ENCODE peak calls at places on chromosomes 2 and 18, in four cellular contexts. Y is DND-41, X is aorta, M is left lung. D is an unnamed sample. For H3K4me1, the result is how much of the 10 kb centered on the place peaks cover.

GRCh38 chr18:7607535-7608173 is 40.5 kb downstream of the PTPRM start:
- ATAC-seq in M (no peak), Y (no peak), X (peak), D (no peak)

GRCh38 chr2:207265849-207266248 is 100.1 kb upstream of the KLF7 start:
- ATAC-seq in X (no peak), M (no peak), Y (no peak), D (no peak)

GRCh38 chr2:221486106-221486505 is 86.0 kb downstream of the EPHA4 start:
- ATAC-seq in Y (no peak), X (no peak), M (no peak), D (no peak)

GRCh38 chr2:18479901-18480369 is 80.5 kb downstream of the RDH14 start:
- ATAC-seq in M (peak), Y (no peak), X (peak), D (peak)

GRCh38 chr18:48928787-48929186 is 22.0 kb downstream of the SMAD7 start:
- ATAC-seq in Y (peak), M (peak), X (peak), D (no peak)

GRCh38 chr2:78992807-78993517 is 32.5 kb upstream of the REG3G start:
- ATAC-seq in Y (no peak), X (no peak), M (peak), D (no peak)

GRCh38 chr2:69131983-69132675 is 119.2 kb downstream of the ANTXR1 start:
- ATAC-seq in X (no peak), M (no peak), Y (no peak), D (no peak)

GRCh38 chr2:186503827-186504606 is 18.0 kb downstream of the ZC3H15 start:
- ATAC-seq in M (peak), Y (peak), X (peak), D (no peak)

GRCh38 chr18:59311631-59312030 is 6.8 kb downstream of the CPLX4 start:
- ATAC-seq in Y (no peak), X (no peak), M (no peak), D (no peak)

GRCh38 chr2:73291461-73292315 is 1.7 kb downstream of the EGR4 start:
- ATAC-seq in M (peak), Y (no peak), X (peak), D (peak)

GRCh38 chr2:199273043-199273647 is 184.6 kb downstream of the SATB2 start:
- ATAC-seq in M (no peak), X (no peak), Y (no peak), D (no peak)

GRCh38 chr2:121710470-121711170 is 26.1 kb downstream of the NIFK start:
- ATAC-seq in X (no peak), Y (no peak), M (no peak), D (no peak)

GRCh38 chr2:128279786-128280701 is 38.6 kb downstream of the HS6ST1 start:
- ATAC-seq in X (no peak), M (peak), Y (peak), D (peak)

GRCh38 chr2:133142087-133142486 is 426.2 kb downstream of the NCKAP5 start:
- ATAC-seq in X (no peak), M (no peak), Y (no peak), D (no peak)

GRCh38 chr2:223587301-223587700 is 14.9 kb downstream of the SCG2 start:
- ATAC-seq in X (no peak), Y (no peak), M (no peak), D (no peak)

GRCh38 chr2:197705143-197705911 is at the start of gene MARS2:
- ATAC-seq in Y (peak), M (peak), X (peak), D (peak)

GRCh38 chr2:33476793-33477190 is 343 bp downstream of the RASGRP3 start:
- ATAC-seq in Y (no peak), M (no peak), X (no peak), D (no peak)

GRCh38 chr2:61359058-61359457 is 111.8 kb downstream of the USP34 start:
- ATAC-seq in Y (no peak), X (no peak), M (no peak), D (no peak)

GRCh38 chr2:224127871-224128501 is 88.9 kb upstream of the SERPINE2 start:
- ATAC-seq in M (no peak), X (no peak), Y (no peak), D (no peak)

GRCh38 chr2:8534729-8535397 is 147.0 kb upstream of the ID2 start:
- ATAC-seq in Y (no peak), M (peak), X (peak), D (peak)

GRCh38 chr2:101710036-101710689 is 12.7 kb downstream of the MAP4K4 start:
- ATAC-seq in X (no peak), Y (no peak), M (peak), D (no peak)

GRCh38 chr18:9722691-9723090 is 14.6 kb downstream of the RAB31 start:
- ATAC-seq in X (no peak), M (peak), Y (no peak), D (no peak)

GRCh38 chr2:173764094-173764493 is 201.1 kb downstream of the SP3 start:
- ATAC-seq in M (no peak), Y (no peak), X (no peak), D (no peak)

GRCh38 chr2:74742486-74742885 is 88.4 kb downstream of the SEMA4F start:
- ATAC-seq in Y (no peak), X (no peak), M (no peak), D (no peak)

GRCh38 chr2:237567276-237568029 is 1.1 kb downstream of the PRLH start:
- ATAC-seq in X (no peak), M (no peak), Y (no peak), D (no peak)

GRCh38 chr2:184272040-184272439 is 326.3 kb upstream of the ZNF804A start:
- ATAC-seq in X (no peak), M (no peak), Y (no peak), D (no peak)

GRCh38 chr2:202881570-202881969 is 10.0 kb upstream of the ICA1L start:
- ATAC-seq in Y (no peak), M (no peak), X (no peak), D (no peak)

GRCh38 chr2:172712251-172712650 is 23.4 kb upstream of the RAPGEF4 start:
- ATAC-seq in Y (no peak), X (no peak), M (no peak), D (no peak)

GRCh38 chr2:145792745-145793144 is 1272.8 kb upstream of the ZEB2 start:
- ATAC-seq in X (no peak), Y (no peak), M (no peak), D (no peak)

GRCh38 chr2:68091439-68092034 is 28.7 kb upstream of the C1D start:
- ATAC-seq in M (no peak), X (no peak), Y (no peak), D (no peak)

GRCh38 chr2:3102081-3102914 is 275.3 kb downstream of the EIPR1 start:
- ATAC-seq in M (no peak), X (no peak), Y (no peak), D (no peak)

GRCh38 chr2:71578665-71579371 is 125.5 kb downstream of the DYSF start:
- ATAC-seq in M (peak), X (peak), Y (no peak), D (peak)

GRCh38 chr18:63132819-63133200 is 186.8 kb downstream of the BCL2 start:
- ATAC-seq in X (no peak), Y (no peak), M (no peak), D (no peak)

GRCh38 chr2:152243723-152244122 is 68.2 kb upstream of the STAM2 start:
- ATAC-seq in M (no peak), X (no peak), Y (no peak), D (no peak)

GRCh38 chr18:77054606-77055428 is 77.8 kb downstream of the MBP start:
- ATAC-seq in M (peak), Y (peak), X (peak), D (peak)

GRCh38 chr18:77058186-77058847 is 74.3 kb downstream of the MBP start:
- ATAC-seq in M (no peak), Y (no peak), X (peak), D (no peak)

GRCh38 chr18:77057043-77057442 is 75.5 kb downstream of the MBP start:
- ATAC-seq in Y (peak), X (no peak), M (peak), D (no peak)

GRCh38 chr18:77055429-77056310 is 76.9 kb downstream of the MBP start:
- ATAC-seq in Y (no peak), M (no peak), X (no peak), D (no peak)

DNA sequence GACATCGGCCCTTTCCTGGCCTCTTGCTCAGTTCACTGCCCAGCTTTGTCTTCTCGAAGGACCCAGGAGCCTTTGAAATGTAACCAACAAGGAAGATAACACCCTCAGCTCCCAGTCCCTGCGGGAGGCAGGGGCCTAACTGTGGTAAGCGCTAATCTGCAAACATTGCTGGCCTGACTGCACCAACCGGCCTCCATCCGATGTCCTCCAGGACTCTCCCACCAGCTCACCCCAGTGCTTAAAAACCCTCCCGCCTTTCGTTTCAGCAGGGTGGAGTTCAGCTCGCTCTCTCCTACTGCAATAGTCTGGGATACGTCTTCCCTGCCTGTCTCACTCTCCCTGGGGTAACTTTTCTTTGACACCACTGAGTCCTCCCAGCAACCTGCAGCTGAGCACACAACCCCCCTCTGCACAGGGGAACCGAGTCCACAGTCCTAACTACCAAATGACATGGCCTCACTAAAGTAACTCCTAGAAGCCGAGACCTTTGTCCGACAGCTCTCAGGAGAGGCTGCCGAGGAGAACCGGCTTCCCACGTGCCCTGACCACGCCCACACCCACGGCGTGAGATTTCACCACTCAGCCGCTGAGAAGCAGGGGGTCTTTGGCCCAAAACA is 76.1 kb downstream of the MBP start:
- ATAC-seq in X (peak), Y (no peak), M (peak), D (peak)
- H3K27ac ChIP-seq in X (no peak), Y (peak), M (peak), D (peak)

GRCh38 chr2:54550523-54550922 is 94.4 kb downstream of the SPTBN1 start:
- ATAC-seq in Y (no peak), X (no peak), M (no peak), D (no peak)

GRCh38 chr2:54546925-54547324 is 90.8 kb downstream of the SPTBN1 start:
- ATAC-seq in X (no peak), M (no peak), Y (peak), D (no peak)

GRCh38 chr2:54551123-54551756 is 95.1 kb downstream of the SPTBN1 start:
- ATAC-seq in X (no peak), M (peak), Y (no peak), D (no peak)

GRCh38 chr2:54549912-54550518 is 93.9 kb downstream of the SPTBN1 start:
- ATAC-seq in X (no peak), M (peak), Y (no peak), D (no peak)

DNA sequence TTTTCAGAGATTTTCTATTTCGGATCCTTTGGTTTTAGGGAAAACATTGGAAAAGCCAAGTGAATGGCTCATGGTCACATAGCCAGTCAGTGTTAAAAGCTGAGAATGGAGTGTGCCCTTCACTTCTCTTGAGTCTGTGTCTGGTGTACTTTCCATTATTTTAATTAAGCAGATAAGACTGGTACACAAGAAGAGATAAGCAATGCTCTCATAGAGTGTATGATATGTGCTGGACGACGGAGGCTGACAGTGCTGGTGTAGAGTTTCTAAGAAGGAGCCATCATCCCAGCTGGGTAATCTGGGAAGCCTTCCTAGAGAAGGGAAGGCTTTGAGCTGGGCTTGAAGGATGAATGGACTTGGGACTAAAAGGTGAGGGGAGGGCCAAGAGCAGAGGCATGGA is 93.3 kb downstream of the SPTBN1 start:
- ATAC-seq in M (no peak), Y (no peak), X (no peak), D (no peak)
- H3K4me1 ChIP-seq in M (half or more), Y (under half), X (under half), D (half or more)

DNA sequence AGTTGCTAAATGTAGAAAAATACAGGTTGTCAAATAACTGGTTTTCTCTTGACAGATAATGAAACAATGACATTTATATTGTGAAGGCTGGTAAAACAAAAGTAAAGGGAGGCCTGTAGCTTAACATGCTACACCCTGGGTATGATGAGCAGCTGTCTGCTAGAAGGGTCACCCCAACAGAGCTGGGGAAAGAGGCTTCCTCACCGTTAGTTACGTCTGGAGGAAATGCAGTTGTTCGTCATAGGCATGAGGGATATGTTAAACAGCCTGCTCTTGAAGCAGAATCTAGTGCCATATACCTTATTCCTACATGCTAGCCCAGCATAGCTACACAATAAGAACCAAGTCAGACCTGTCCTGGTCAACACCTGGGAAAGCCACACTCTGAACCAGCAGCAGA is 49.9 kb downstream of the LPIN2 start:
- ATAC-seq in X (no peak), Y (no peak), M (no peak), D (no peak)
- H3K27ac ChIP-seq in X (no peak), Y (peak), M (no peak), D (no peak)

GRCh38 chr2:63843791-63844190 is 2.1 kb downstream of the UGP2 start:
- ATAC-seq in M (no peak), X (no peak), Y (no peak), D (no peak)

GRCh38 chr2:63843093-63843492 is 1.4 kb downstream of the UGP2 start:
- ATAC-seq in X (no peak), M (no peak), Y (no peak), D (no peak)

GRCh38 chr2:63845866-63846265 is 4.2 kb downstream of the UGP2 start:
- ATAC-seq in Y (no peak), M (no peak), X (no peak), D (no peak)

GRCh38 chr2:63846487-63846886 is 4.8 kb downstream of the UGP2 start:
- ATAC-seq in M (no peak), Y (no peak), X (no peak), D (no peak)

GRCh38 chr2:63844616-63845015 is 2.9 kb downstream of the UGP2 start:
- ATAC-seq in Y (no peak), X (no peak), M (no peak), D (no peak)
- H3K4me1 ChIP-seq in Y (half or more), X (under half), M (half or more), D (under half)

GRCh38 chr2:126910637-126911036 is 11.9 kb downstream of the TEX51 start:
- ATAC-seq in M (no peak), Y (no peak), X (no peak), D (no peak)

GRCh38 chr2:126909781-126910180 is 11.1 kb downstream of the TEX51 start:
- ATAC-seq in X (no peak), Y (no peak), M (no peak), D (no peak)

GRCh38 chr2:126908721-126909177 is 10.1 kb downstream of the TEX51 start:
- ATAC-seq in Y (no peak), M (no peak), X (no peak), D (no peak)

GRCh38 chr2:126907671-126908070 is 9.0 kb downstream of the TEX51 start:
- ATAC-seq in Y (no peak), M (no peak), X (no peak), D (no peak)

GRCh38 chr2:126909366-126909765 is 10.7 kb downstream of the TEX51 start:
- ATAC-seq in X (no peak), Y (no peak), M (no peak), D (no peak)
- H3K27ac ChIP-seq in X (no peak), Y (no peak), M (no peak), D (no peak)

GRCh38 chr2:42685303-42685702 is 78.6 kb downstream of the OXER1 start:
- ATAC-seq in M (no peak), Y (no peak), X (no peak), D (no peak)
- H3K4me1 ChIP-seq in M (under half), Y (under half), X (under half), D (under half)